ENCODE peak calls at places on chromosomes 6 and 20, in nine cellular contexts. I is uterus, E is CD14-positive monocyte, J is foreskin fibroblast, H is B cell, L is D721Med, N is GM13977, O is neural crest cell, D is mucosa of descending colon. B is an unnamed sample.

GRCh38 chr20:49320460-49320859 is 42.6 kb upstream of the ZNFX1 start:
- DNase-seq in I (no peak), E (no peak), J (no peak), H (no peak), L (no peak), N (no peak), O (no peak), D (no peak), B (peak)

GRCh38 chr6:28207244-28208179 is 17.6 kb upstream of the ZSCAN9 start:
- DNase-seq in I (no peak), E (no peak), J (peak), H (no peak), L (no peak), N (peak), O (peak), D (peak), B (peak)

GRCh38 chr6:155377061-155377460 is 62.8 kb upstream of the TFB1M start:
- DNase-seq in I (no peak), E (no peak), J (peak), H (no peak), L (no peak), N (no peak), O (no peak), D (no peak), B (peak)

GRCh38 chr6:44254201-44254956 is 2.9 kb downstream of the SLC35B2 start:
- DNase-seq in I (no peak), E (no peak), J (no peak), H (no peak), L (no peak), N (no peak), O (no peak), D (no peak), B (no peak)

GRCh38 chr20:11193241-11193640 is 519.4 kb upstream of the JAG1 start:
- DNase-seq in I (no peak), E (no peak), J (peak), H (no peak), L (no peak), N (no peak), O (no peak), D (no peak), B (no peak)

GRCh38 chr6:147205690-147206600 is 1.7 kb downstream of the STXBP5 start:
- DNase-seq in I (no peak), E (no peak), J (no peak), H (no peak), L (no peak), N (no peak), O (no peak), D (peak), B (peak)

GRCh38 chr6:77072694-77073409 is 390.4 kb downstream of the HTR1B start:
- DNase-seq in I (no peak), E (no peak), J (no peak), H (no peak), L (no peak), N (no peak), O (no peak), D (no peak), B (no peak)

GRCh38 chr6:168015492-168016175 is 18.2 kb downstream of the KIF25 start:
- DNase-seq in I (no peak), E (no peak), J (no peak), H (no peak), L (no peak), N (no peak), O (no peak), D (no peak), B (peak)

GRCh38 chr6:215335-216034 is 76.8 kb upstream of the DUSP22 start:
- DNase-seq in I (no peak), E (no peak), J (peak), H (no peak), L (no peak), N (no peak), O (no peak), D (no peak), B (no peak)

GRCh38 chr6:167212716-167213011 is 54.9 kb upstream of the GPR31 start:
- DNase-seq in I (no peak), E (no peak), J (no peak), H (no peak), L (no peak), N (no peak), O (no peak), D (no peak), B (no peak)

GRCh38 chr20:58963060-58963584 is 17.9 kb upstream of the NELFCD start:
- DNase-seq in I (no peak), E (no peak), J (no peak), H (no peak), L (no peak), N (no peak), O (no peak), D (no peak), B (peak)

GRCh38 chr20:62231292-62231691 is 7.0 kb upstream of the OSBPL2 start:
- DNase-seq in I (no peak), E (no peak), J (no peak), H (no peak), L (no peak), N (no peak), O (no peak), D (no peak), B (no peak)

GRCh38 chr20:43404880-43405279 is 52.8 kb upstream of the SRSF6 start:
- DNase-seq in I (no peak), E (no peak), J (no peak), H (no peak), L (no peak), N (no peak), O (no peak), D (no peak), B (no peak)

GRCh38 chr6:157967486-157967885 is 14.2 kb upstream of the SYNJ2 start:
- DNase-seq in I (no peak), E (no peak), J (no peak), H (no peak), L (no peak), N (no peak), O (no peak), D (peak), B (no peak)

GRCh38 chr6:10633216-10633615 is 61.2 kb downstream of the C6orf52 start:
- DNase-seq in I (no peak), E (peak), J (peak), H (no peak), L (no peak), N (peak), O (no peak), D (no peak), B (peak)

GRCh38 chr6:52697903-52698302 is 27.0 kb downstream of the TMEM14A start:
- DNase-seq in I (no peak), E (no peak), J (no peak), H (no peak), L (no peak), N (no peak), O (no peak), D (no peak), B (no peak)
- TF ChIP-seq CTCF in I (no peak), E (no peak), J (no peak), H (no peak), L (peak), N (no peak), O (no peak), D (no peak), B (no peak)

GRCh38 chr20:9458075-9458818 is 56.1 kb upstream of the LAMP5 start:
- DNase-seq in I (no peak), E (peak), J (peak), H (no peak), L (no peak), N (no peak), O (no peak), D (no peak), B (peak)
- TF ChIP-seq CTCF in I (no peak), E (peak), J (peak), H (no peak), L (peak), N (peak), O (peak), D (no peak), B (peak)

DNA sequence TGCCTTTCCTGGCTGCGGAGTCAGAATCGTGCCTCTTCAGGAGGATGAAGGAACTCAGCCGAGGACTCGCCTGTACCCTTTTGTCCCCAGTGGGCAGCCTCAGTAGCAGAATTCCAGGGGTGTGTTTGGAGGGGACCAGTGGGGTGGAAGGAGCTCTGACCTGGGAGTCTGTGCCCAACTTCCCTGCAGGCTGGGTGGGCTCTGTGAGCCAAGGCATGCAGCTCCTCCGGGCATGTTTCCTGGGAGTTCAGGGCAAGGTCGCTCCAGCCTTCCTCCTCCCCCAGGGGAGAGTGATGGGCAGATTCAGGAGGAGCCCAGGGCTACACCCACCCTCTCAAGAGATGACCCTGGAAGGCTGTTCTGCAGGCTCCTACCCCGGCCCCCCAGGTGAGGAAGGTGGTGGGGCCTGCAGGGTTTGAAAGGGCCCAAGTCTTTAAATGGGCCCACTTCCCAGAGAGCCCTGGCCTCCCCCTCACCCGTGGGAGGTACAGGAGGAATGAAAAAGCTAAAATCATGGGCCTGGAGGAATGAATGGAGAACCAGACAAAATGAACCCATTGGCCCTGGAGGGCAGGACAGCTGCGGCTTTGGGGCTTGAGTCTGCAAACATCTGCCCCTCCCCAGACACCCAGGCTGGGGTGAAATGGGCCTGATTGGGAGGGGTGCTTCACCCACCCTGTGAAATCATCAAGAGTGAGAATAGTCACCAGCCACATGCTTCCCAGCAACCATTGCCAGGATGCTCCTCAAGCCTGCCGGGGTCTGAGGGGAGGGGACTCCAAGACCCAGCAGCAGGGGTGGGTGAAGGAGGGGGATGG is 77.5 kb upstream of the PMEPA1 start:
- DNase-seq in I (no peak), E (no peak), J (no peak), H (no peak), L (no peak), N (no peak), O (no peak), D (no peak), B (no peak)
- TF ChIP-seq CTCF in I (no peak), E (no peak), J (no peak), H (no peak), L (no peak), N (no peak), O (no peak), D (no peak), B (no peak)

GRCh38 chr6:151805286-151805840 is 2.1 kb upstream of the ESR1 start:
- DNase-seq in I (peak), E (no peak), J (peak), H (no peak), L (no peak), N (no peak), O (no peak), D (no peak), B (no peak)
- TF ChIP-seq CTCF in I (no peak), E (no peak), J (no peak), H (no peak), L (no peak), N (no peak), O (no peak), D (no peak), B (no peak)

GRCh38 chr6:37258716-37259115 is 772 bp upstream of the TMEM217 start:
- DNase-seq in I (no peak), E (no peak), J (no peak), H (no peak), L (no peak), N (no peak), O (no peak), D (no peak), B (no peak)

GRCh38 chr6:37256692-37257319 is 766 bp upstream of the TBC1D22B start:
- DNase-seq in I (no peak), E (no peak), J (peak), H (no peak), L (no peak), N (no peak), O (no peak), D (no peak), B (peak)

GRCh38 chr6:37258405-37258704 is 411 bp upstream of the TMEM217 start:
- DNase-seq in I (no peak), E (no peak), J (no peak), H (no peak), L (no peak), N (no peak), O (no peak), D (no peak), B (no peak)

GRCh38 chr6:37257634-37258404 is at the start of the genes TBC1D22B and TMEM217:
- DNase-seq in I (peak), E (peak), J (peak), H (peak), L (peak), N (peak), O (peak), D (peak), B (peak)

GRCh38 chr6:37257320-37257633 is 295 bp upstream of the TBC1D22B start:
- DNase-seq in I (no peak), E (no peak), J (no peak), H (no peak), L (no peak), N (no peak), O (no peak), D (no peak), B (no peak)
- TF ChIP-seq CTCF in I (no peak), E (no peak), J (no peak), H (no peak), L (no peak), N (no peak), O (no peak), D (no peak), B (no peak)

DNA sequence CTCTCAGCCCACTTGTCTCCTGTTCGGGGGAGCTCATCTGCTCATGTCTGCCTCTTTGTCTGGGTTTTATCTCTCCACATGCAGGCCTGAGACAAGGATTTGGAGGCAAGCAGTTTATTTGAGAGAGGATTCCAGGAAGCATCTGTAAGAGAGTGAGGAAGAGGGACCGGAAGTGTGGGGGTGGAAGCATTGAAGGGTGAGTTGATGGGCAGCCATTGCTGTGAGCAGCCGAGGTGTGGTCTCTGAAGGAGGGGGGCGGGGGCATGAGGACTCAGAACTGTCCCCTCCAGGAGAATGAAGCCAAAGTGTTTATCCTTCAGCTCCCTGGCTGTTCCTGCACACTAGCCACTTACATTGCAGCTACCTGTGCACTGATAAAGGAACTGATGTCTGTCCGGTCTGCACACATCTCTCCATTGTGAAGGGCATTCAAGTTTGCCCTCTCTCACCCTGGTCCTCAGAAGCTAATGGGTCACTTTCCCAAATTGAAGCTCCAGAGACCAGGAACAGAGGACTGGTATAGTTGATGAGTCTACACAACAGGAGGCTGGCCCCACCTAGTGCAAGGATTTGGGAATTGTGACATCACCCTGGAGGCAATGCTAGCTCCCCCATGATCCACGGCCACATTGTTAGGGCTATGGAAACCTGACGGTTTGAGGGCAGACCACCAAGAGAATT is 100.5 kb upstream of the FOXA2 start:
- DNase-seq in I (no peak), E (no peak), J (no peak), H (no peak), L (no peak), N (no peak), O (no peak), D (no peak), B (no peak)
- TF ChIP-seq CTCF in I (no peak), E (no peak), J (no peak), H (no peak), L (no peak), N (no peak), O (no peak), D (no peak), B (no peak)